ENCODE peak calls at places on chromosomes 16 and 17, in five cellular contexts. Y is CD8-positive, alpha-beta memory T cell; O is transverse colon; C is CD8-positive, alpha-beta T cell; M is pancreas. L is an unnamed sample.

GRCh38 chr16:16164244-16164643 is 59.0 kb downstream of the ABCC6 start:
- DNase-seq in M (no peak), Y (no peak), O (no peak), C (no peak), L (no peak)

GRCh38 chr16:68257251-68257905 is 6.9 kb upstream of the SLC7A6 start:
- DNase-seq in C (no peak), Y (no peak), O (peak; percentile 63), M (no peak), L (no peak)

GRCh38 chr16:76182092-76182635 is 95.0 kb upstream of the CNTNAP4 start:
- DNase-seq in Y (no peak), M (no peak), O (no peak), C (no peak), L (no peak)

GRCh38 chr16:61820398-61820797 is 215.8 kb downstream of the CDH8 start:
- DNase-seq in Y (no peak), O (no peak), C (no peak), M (no peak), L (no peak)

GRCh38 chr17:80027043-80027435 is 8.6 kb downstream of the TBC1D16 start:
- DNase-seq in C (no peak), M (no peak), O (no peak), Y (no peak), L (no peak)

GRCh38 chr17:5785867-5786509 is 201.7 kb upstream of the NLRP1 start:
- DNase-seq in Y (no peak), O (no peak), M (no peak), C (no peak), L (no peak)

GRCh38 chr16:29745126-29745852 is 501 bp downstream of the C16orf54 start:
- DNase-seq in O (peak; percentile 31), Y (peak; percentile 83), C (peak; percentile 31), M (no peak), L (peak; percentile 13)

GRCh38 chr16:88705076-88705684 is 1.0 kb downstream of the RNF166 start:
- DNase-seq in M (no peak), Y (peak; percentile 68), C (no peak), O (peak; percentile 44), L (peak; percentile 34)

GRCh38 chr16:81462683-81463082 is 18.1 kb downstream of the CMIP start:
- DNase-seq in M (no peak), C (no peak), Y (no peak), O (no peak), L (no peak)

GRCh38 chr17:3976675-3977171 is 12.5 kb upstream of the ATP2A3 start:
- DNase-seq in Y (no peak), C (no peak), O (peak; percentile 93), M (peak; percentile 99), L (no peak)

GRCh38 chr17:36673068-36673467 is 71.7 kb downstream of the MRM1 start:
- DNase-seq in C (no peak), M (no peak), Y (no peak), O (no peak), L (no peak)

GRCh38 chr16:50310308-50311133 is 44.2 kb downstream of the ADCY7 start:
- DNase-seq in Y (peak; percentile 42), C (no peak), O (no peak), M (no peak), L (no peak)

GRCh38 chr17:42227849-42228696 is 33.8 kb upstream of the GHDC start:
- DNase-seq in C (no peak), M (no peak), Y (no peak), O (no peak), L (no peak)

GRCh38 chr17:80594666-80595269 is 50.1 kb downstream of the RPTOR start:
- DNase-seq in Y (no peak), C (no peak), M (no peak), O (no peak), L (no peak)

GRCh38 chr16:59633996-59634579 is 900.0 kb upstream of the GOT2 start:
- DNase-seq in Y (no peak), M (no peak), O (no peak), C (no peak), L (no peak)

GRCh38 chr16:73997340-73997711 is 299.3 kb upstream of the PSMD7 start:
- DNase-seq in C (no peak), O (no peak), M (no peak), Y (no peak), L (no peak)

GRCh38 chr17:33751702-33752065 is 458.6 kb upstream of the ASIC2 start:
- DNase-seq in O (no peak), C (no peak), Y (no peak), M (no peak), L (no peak)

GRCh38 chr17:6475411-6475810 is 31.2 kb downstream of the PIMREG start:
- DNase-seq in Y (no peak), O (no peak), M (no peak), C (no peak), L (no peak)

GRCh38 chr16:60110531-60110930 is 1376.4 kb upstream of the GOT2 start:
- DNase-seq in O (no peak), M (no peak), Y (no peak), C (no peak), L (no peak)

GRCh38 chr17:78707923-78708322 is 74.2 kb downstream of the CYTH1 start:
- DNase-seq in M (no peak), Y (no peak), O (no peak), C (no peak), L (no peak)

GRCh38 chr16:2331932-2332267 is 8.6 kb downstream of the ABCA3 start:
- DNase-seq in Y (no peak), C (no peak), O (no peak), M (no peak), L (no peak)

GRCh38 chr16:68234188-68235104 is 1.5 kb downstream of the ESRP2 start:
- DNase-seq in O (peak; percentile 97), M (peak; percentile 99), Y (no peak), C (no peak), L (no peak)

GRCh38 chr16:1899641-1900451 is 18.4 kb downstream of the HS3ST6 start:
- DNase-seq in O (peak; percentile 64), M (peak; percentile 67), Y (no peak), C (no peak), L (no peak)

GRCh38 chr17:77106874-77107358 is 33.9 kb upstream of the SEC14L1 start:
- DNase-seq in Y (no peak), C (no peak), O (no peak), M (no peak), L (no peak)

GRCh38 chr17:18280766-18281165 is 20.3 kb downstream of the MIEF2 start:
- DNase-seq in C (no peak), M (no peak), O (no peak), Y (no peak), L (no peak)

GRCh38 chr16:69410285-69410990 is 14.0 kb upstream of the CYB5B start:
- DNase-seq in Y (no peak), O (no peak), C (no peak), M (no peak), L (no peak)

GRCh38 chr17:40760105-40761016 is 5.2 kb upstream of the KRT25 start:
- DNase-seq in Y (no peak), M (no peak), C (no peak), O (no peak), L (no peak)
- H3K9me3 ChIP-seq in Y (peaks cover 22% of the 10 kb centered on the region), M (no peaks in the 10 kb centered on the region), C (peaks cover 8% of the 10 kb centered on the region), O (peaks cover 23% of the 10 kb centered on the region), L (peaks cover 13% of the 10 kb centered on the region)

GRCh38 chr17:61454095-61454931 is 2.1 kb downstream of the TBX4 start:
- DNase-seq in Y (no peak), M (no peak), C (no peak), O (no peak), L (no peak)
- H3K9me3 ChIP-seq in Y (no peaks in the 10 kb centered on the region), M (no peaks in the 10 kb centered on the region), C (no peaks in the 10 kb centered on the region), O (no peaks in the 10 kb centered on the region), L (no peaks in the 10 kb centered on the region)

DNA sequence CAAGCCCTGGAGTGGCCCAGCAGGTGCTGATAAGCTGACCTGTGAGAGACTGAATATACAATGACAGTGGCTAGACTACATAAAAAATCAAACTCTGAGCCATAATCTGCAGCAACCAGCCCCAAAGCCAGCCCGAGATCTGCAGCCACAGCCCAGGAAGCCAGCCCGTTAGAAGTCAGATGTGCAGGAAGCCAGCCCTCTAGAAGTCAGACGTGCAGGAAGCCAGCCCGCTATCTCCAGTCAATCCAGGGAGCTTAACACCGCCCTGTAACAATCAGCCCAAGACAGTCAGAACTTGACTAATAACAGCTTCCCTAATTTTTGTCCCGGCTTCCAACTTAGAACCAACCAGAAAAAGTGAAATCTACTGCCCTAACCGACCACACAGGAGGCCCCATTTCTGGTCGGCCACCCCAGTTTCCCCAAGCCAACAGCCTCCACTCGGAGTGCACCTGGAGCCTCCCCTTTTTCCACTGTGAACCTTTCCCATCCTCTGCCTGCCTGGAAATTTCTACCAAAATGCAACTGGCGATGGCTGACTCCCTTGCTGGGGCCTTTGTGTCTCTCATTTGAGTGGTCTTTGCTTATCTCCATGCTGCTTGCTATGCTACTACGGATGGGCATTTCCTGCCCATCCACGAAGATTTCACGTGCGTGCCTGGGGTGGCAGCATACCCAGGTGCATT is 769.3 kb downstream of the KCNJ18 start:
- DNase-seq in Y (no peak), C (no peak), O (no peak), M (no peak), L (no peak)
- H3K9me3 ChIP-seq in Y (no peaks in the 10 kb centered on the region), C (no peaks in the 10 kb centered on the region), O (no peaks in the 10 kb centered on the region), M (no peaks in the 10 kb centered on the region), L (no peaks in the 10 kb centered on the region)

GRCh38 chr16:35730251-35730650 is 2270.8 kb downstream of the TP53TG3F start:
- DNase-seq in C (no peak), M (no peak), Y (no peak), O (no peak), L (no peak)

GRCh38 chr16:35724551-35724950 is 2265.1 kb downstream of the TP53TG3F start:
- DNase-seq in M (no peak), C (no peak), O (no peak), Y (no peak), L (no peak)

GRCh38 chr16:35731341-35732040 is 2272.1 kb downstream of the TP53TG3F start:
- DNase-seq in O (no peak), Y (no peak), C (no peak), M (no peak), L (no peak)

DNA sequence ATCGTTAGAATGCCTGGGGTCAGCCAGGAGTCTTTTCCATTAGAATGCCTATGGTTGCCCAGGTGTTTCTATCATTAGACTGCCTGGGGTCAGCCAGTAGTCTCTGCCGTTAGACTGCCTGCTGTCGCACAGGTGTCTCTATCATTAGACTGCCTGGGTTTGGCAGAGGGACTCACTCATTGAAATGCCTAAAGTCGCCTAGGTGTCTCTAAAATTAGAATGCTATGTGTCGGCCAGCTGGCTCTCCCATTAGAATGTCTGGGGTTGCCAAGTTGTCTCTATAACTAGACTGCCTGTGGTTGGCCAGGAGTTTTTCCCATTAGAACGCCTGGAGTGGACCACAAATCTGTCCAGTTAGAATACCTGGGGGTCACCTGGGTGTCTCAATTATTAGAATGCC is 2266.5 kb downstream of the TP53TG3F start:
- DNase-seq in Y (no peak), M (no peak), C (no peak), O (no peak), L (no peak)
- H3K9me3 ChIP-seq in Y (peaks cover 9% of the 10 kb centered on the region), M (no peaks in the 10 kb centered on the region), C (peaks cover 11% of the 10 kb centered on the region), O (peaks cover 18% of the 10 kb centered on the region), L (peaks cover 5% of the 10 kb centered on the region)

GRCh38 chr17:54727624-54728023 is 173.0 kb upstream of the TOM1L1 start:
- DNase-seq in C (no peak), Y (no peak), O (no peak), M (no peak), L (no peak)
- H3K9me3 ChIP-seq in C (no peaks in the 10 kb centered on the region), Y (peaks cover 3% of the 10 kb centered on the region), O (peaks cover 5% of the 10 kb centered on the region), M (no peaks in the 10 kb centered on the region), L (no peaks in the 10 kb centered on the region)

L was measured in T-helper 17 cell.